ENCODE peak calls at places on chromosomes 5 and 9, in four cellular contexts. R is fibroblast of pulmonary artery, K is K562, E is OCI-LY7. D is an unnamed sample.
A peak's percentile ranks its signal among the peaks of the same experiment; 100 is the strongest.

GRCh38 chr9:91939953-91940352 is 10.1 kb downstream of the ROR2 start:
- DNase-seq in R (no peak), K (no peak), E (no peak), D (no peak)

GRCh38 chr5:17928571-17928970 is 294.3 kb downstream of the TAF11L14 start:
- DNase-seq in R (no peak), K (no peak), E (no peak), D (peak; percentile 53)

GRCh38 chr5:134138416-134139376 is 24.2 kb downstream of the TCF7 start:
- DNase-seq in R (no peak), K (no peak), E (no peak), D (peak; percentile 84)

GRCh38 chr5:175434800-175435199 is 9.2 kb downstream of the DRD1 start:
- DNase-seq in R (no peak), K (no peak), E (no peak), D (no peak)

GRCh38 chr5:15304066-15304731 is 195.8 kb upstream of the FBXL7 start:
- DNase-seq in R (no peak), K (no peak), E (no peak), D (no peak)

GRCh38 chr5:32173394-32174010 is 617 bp downstream of the GOLPH3 start:
- DNase-seq in R (peak; percentile 67), K (peak; percentile 62), E (peak; percentile 66), D (peak; percentile 59)

GRCh38 chr9:96022445-96023031 is 147.0 kb downstream of the ERCC6L2 start:
- DNase-seq in R (no peak), K (peak; percentile 83), E (no peak), D (no peak)

GRCh38 chr9:134568756-134569155 is 72.8 kb upstream of the COL5A1 start:
- DNase-seq in R (no peak), K (no peak), E (no peak), D (no peak)

GRCh38 chr5:171450423-171451246 is 31.2 kb downstream of the FGF18 start:
- DNase-seq in R (peak; percentile 48), K (peak; percentile 45), E (no peak), D (peak; percentile 75)

GRCh38 chr9:107872457-107873192 is 383.1 kb upstream of the KLF4 start:
- DNase-seq in R (no peak), K (no peak), E (no peak), D (no peak)

GRCh38 chr9:108724669-108725068 is 131.1 kb downstream of the ACTL7B start:
- DNase-seq in R (no peak), K (no peak), E (no peak), D (peak; percentile 31)

GRCh38 chr9:76559283-76559682 is 100.3 kb downstream of the GCNT1 start:
- DNase-seq in R (no peak), K (no peak), E (no peak), D (no peak)

DNA sequence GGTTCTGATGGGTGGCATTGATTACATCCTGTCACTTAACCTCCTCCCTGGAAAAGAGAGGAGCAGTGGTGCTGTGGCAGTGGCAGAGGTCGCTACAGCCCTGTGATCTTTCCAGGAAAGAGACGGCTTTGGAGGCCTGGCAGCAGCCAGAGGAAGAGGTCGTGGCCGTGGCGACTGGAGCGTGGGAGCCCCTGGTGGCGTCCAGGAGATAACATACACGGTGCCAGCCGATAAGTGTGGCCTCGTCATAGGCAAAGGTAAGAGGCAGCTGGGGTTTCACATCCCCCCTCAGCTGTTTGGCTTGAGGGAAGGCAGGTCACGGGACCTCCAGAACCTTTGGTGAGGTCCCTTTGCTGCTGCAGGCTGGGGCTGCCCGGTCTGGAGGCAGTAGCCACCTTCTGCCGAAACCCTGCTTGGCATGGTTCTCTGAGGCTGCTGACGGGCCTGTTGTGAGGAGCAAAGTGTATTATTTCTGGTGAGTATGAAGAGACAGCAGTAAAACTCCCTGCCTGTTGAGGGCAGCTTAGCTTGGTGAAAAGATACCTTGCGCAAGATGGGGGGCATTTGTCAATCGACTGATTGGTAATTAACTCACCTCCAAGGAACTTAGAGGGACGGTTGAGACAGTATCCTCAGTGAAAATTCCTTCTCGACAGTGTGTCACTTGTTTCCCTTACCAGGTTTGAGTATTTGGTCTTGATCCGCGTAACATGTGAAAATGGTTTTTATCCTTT is 38.0 kb upstream of the PRDM12 start:
- DNase-seq in R (no peak), K (no peak), E (peak; percentile 4), D (no peak)
- TF ChIP-seq CTCF in R (no peak), K (peak; percentile 4), E (no peak), D (no peak)

DNA sequence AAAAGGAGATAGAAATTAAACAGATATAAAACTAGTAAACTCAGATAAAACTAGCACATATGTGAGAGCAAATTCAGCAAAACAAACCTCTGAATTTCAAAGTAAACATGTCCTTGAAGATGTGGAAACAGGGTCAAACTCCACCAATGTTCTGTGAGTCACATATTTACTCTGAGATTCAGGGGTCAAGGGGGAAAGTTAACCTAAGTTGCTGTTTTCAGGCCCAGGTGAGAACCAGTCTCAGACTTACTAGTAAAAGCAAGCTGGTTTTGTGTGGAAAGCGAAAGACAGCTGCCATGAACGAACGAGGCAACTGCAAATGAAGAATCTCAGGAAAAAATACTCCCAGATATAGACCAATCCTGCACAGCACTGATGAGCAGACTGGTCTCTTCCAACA is 29.0 kb downstream of the PSMB7 start:
- DNase-seq in R (no peak), K (no peak), E (no peak), D (no peak)
- TF ChIP-seq CTCF in R (no peak), K (no peak), E (no peak), D (no peak)

GRCh38 chr9:115614326-115614725 is 496.4 kb upstream of the TNC start:
- DNase-seq in R (no peak), K (no peak), E (no peak), D (no peak)
- TF ChIP-seq CTCF in R (no peak), K (no peak), E (no peak), D (no peak)

GRCh38 chr9:18137815-18138214 is 336.1 kb upstream of the ADAMTSL1 start:
- DNase-seq in R (no peak), K (no peak), E (no peak), D (no peak)
- TF ChIP-seq CTCF in R (peak; percentile 0), K (no peak), E (no peak), D (no peak)

GRCh38 chr9:97969014-97969413 is 14.1 kb upstream of the ANP32B start:
- DNase-seq in R (no peak), K (no peak), E (no peak), D (no peak)

GRCh38 chr9:97972753-97973152 is 10.4 kb upstream of the ANP32B start:
- DNase-seq in R (no peak), K (no peak), E (no peak), D (no peak)

GRCh38 chr9:97966493-97966892 is 16.6 kb upstream of the ANP32B start:
- DNase-seq in R (no peak), K (no peak), E (peak; percentile 49), D (no peak)

GRCh38 chr9:97964901-97965300 is 18.2 kb upstream of the ANP32B start:
- DNase-seq in R (no peak), K (no peak), E (no peak), D (no peak)

GRCh38 chr9:97970106-97970505 is 13.0 kb upstream of the ANP32B start:
- DNase-seq in R (no peak), K (no peak), E (peak; percentile 60), D (no peak)
- TF ChIP-seq CTCF in R (no peak), K (no peak), E (no peak), D (no peak)

DNA sequence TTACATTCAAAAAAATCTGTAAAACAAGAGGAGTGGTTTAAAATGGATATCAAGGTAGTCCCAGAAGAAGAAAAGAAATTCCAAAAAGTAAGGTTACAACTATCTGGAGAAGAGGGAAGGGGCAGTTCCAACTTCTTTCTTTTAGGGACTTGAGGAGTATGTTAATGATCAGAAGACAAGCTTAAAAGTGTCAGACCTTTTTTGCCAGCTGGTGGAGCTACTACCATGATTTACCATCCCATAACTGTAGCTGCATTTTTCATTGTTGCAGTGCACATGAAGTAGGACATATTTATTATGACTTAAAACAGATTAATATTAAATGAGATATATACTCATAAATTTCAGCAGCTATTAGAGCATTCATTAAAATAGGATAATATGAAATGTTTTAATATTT is 158.5 kb upstream of the RGS7BP start:
- DNase-seq in R (peak; percentile 6), K (no peak), E (no peak), D (peak; percentile 13)
- TF ChIP-seq CTCF in R (no peak), K (no peak), E (peak; percentile 36), D (peak; percentile 21)

GRCh38 chr5:69167488-69167845 is 517 bp downstream of the CCNB1 start:
- DNase-seq in R (peak; percentile 11), K (peak; percentile 28), E (peak; percentile 37), D (no peak)
- TF ChIP-seq CTCF in R (no peak), K (no peak), E (no peak), D (no peak)

DNA sequence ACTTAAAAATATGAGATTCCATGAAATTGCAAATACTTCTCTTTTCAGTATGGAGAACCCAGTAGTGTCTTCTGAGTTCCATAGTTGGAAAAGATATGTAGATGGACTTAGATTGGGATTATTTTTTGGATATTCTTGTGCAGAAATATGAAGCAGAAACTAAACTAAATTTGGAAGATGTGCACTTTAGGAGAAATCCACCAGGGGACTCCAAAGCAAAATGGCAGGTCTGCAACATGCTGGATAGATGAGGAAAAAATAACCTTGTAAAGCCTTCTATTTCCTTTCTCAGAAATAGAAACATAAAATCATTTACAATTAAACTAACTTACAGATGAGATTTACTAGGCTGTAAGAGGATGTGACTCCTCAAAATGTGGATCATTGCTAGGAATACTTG is 49.2 kb upstream of the MINAR2 start:
- DNase-seq in R (no peak), K (no peak), E (no peak), D (no peak)
- TF ChIP-seq CTCF in R (peak; percentile 33), K (no peak), E (no peak), D (no peak)

DNA sequence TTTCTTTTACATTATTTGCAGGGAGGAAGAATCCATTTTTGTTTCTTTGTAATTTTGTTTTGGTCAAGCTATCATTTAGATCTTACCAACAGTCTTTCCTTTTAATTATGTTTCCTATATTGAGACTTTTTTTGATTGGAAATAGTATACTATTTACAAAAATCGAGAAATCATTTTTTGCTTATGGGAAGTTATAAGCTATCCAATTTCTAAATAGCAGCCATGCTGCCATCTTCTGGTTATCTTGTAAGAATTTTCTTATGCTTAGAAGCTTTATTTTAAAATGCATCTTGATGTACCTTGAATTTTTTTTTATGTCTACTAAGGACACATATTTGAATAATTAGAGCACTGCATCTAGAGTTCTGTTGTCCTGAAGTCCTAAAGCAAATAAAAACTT is 821.2 kb downstream of the PTPRD start:
- DNase-seq in R (peak; percentile 16), K (no peak), E (peak; percentile 61), D (peak; percentile 19)
- TF ChIP-seq CTCF in R (no peak), K (no peak), E (peak; percentile 86), D (peak; percentile 18)

D was measured in MCF 10A.